ENCODE peak calls at places on chromosomes 5 and 9, in nine cellular contexts. One of them, this sample, is unnamed.

GRCh38 chr9:13804532-13804931 is 509.4 kb downstream of the NFIB start:
- DNase-seq in tibial artery: no peak
- DNase-seq in tibial nerve: no peak
- DNase-seq in gastrocnemius medialis: no peak
- DNase-seq in hepatocyte: no peak
- DNase-seq in K562: no peak
- DNase-seq in heart left ventricle: no peak
- DNase-seq in lung: no peak
- DNase-seq in A549: no peak
- DNase-seq in this sample: peak; percentile 87

GRCh38 chr5:108727639-108728565 is 19.8 kb upstream of the FER start:
- DNase-seq in tibial artery: peak; percentile 92
- DNase-seq in tibial nerve: peak; percentile 83
- DNase-seq in gastrocnemius medialis: peak; percentile 90
- DNase-seq in hepatocyte: peak; percentile 95
- DNase-seq in K562: peak; percentile 92
- DNase-seq in heart left ventricle: peak; percentile 95
- DNase-seq in lung: peak; percentile 93
- DNase-seq in A549: peak; percentile 94
- DNase-seq in this sample: peak; percentile 90

GRCh38 chr5:151075698-151076331 is 5.0 kb downstream of the TNIP1 start:
- DNase-seq in tibial artery: no peak
- DNase-seq in tibial nerve: no peak
- DNase-seq in gastrocnemius medialis: peak; percentile 73
- DNase-seq in hepatocyte: peak; percentile 68
- DNase-seq in K562: no peak
- DNase-seq in heart left ventricle: peak; percentile 40
- DNase-seq in lung: peak; percentile 81
- DNase-seq in A549: peak; percentile 44
- DNase-seq in this sample: peak; percentile 93

GRCh38 chr9:128685022-128685332 is 4.0 kb upstream of the SET start:
- DNase-seq in tibial artery: no peak
- DNase-seq in tibial nerve: no peak
- DNase-seq in gastrocnemius medialis: no peak
- DNase-seq in hepatocyte: no peak
- DNase-seq in K562: no peak
- DNase-seq in heart left ventricle: no peak
- DNase-seq in lung: no peak
- DNase-seq in A549: no peak
- DNase-seq in this sample: no peak

GRCh38 chr5:142717582-142718215 is 31.8 kb upstream of the FGF1 start:
- DNase-seq in tibial artery: no peak
- DNase-seq in tibial nerve: peak; percentile 51
- DNase-seq in gastrocnemius medialis: no peak
- DNase-seq in hepatocyte: peak; percentile 69
- DNase-seq in K562: no peak
- DNase-seq in heart left ventricle: no peak
- DNase-seq in lung: no peak
- DNase-seq in A549: peak; percentile 70
- DNase-seq in this sample: peak; percentile 67

GRCh38 chr9:128051932-128052734 is 15.0 kb downstream of the NAIF1 start:
- DNase-seq in tibial artery: no peak
- DNase-seq in tibial nerve: no peak
- DNase-seq in gastrocnemius medialis: no peak
- DNase-seq in hepatocyte: peak; percentile 85
- DNase-seq in K562: no peak
- DNase-seq in heart left ventricle: no peak
- DNase-seq in lung: no peak
- DNase-seq in A549: no peak
- DNase-seq in this sample: peak; percentile 80

GRCh38 chr9:5652810-5653209 is 23.9 kb downstream of the RIC1 start:
- DNase-seq in tibial artery: no peak
- DNase-seq in tibial nerve: no peak
- DNase-seq in gastrocnemius medialis: no peak
- DNase-seq in hepatocyte: no peak
- DNase-seq in K562: no peak
- DNase-seq in heart left ventricle: no peak
- DNase-seq in lung: no peak
- DNase-seq in A549: peak; percentile 18
- DNase-seq in this sample: no peak

GRCh38 chr9:18979367-18979766 is 53.6 kb downstream of the SAXO1 start:
- DNase-seq in tibial artery: no peak
- DNase-seq in tibial nerve: no peak
- DNase-seq in gastrocnemius medialis: no peak
- DNase-seq in hepatocyte: peak; percentile 27
- DNase-seq in K562: no peak
- DNase-seq in heart left ventricle: no peak
- DNase-seq in lung: no peak
- DNase-seq in A549: no peak
- DNase-seq in this sample: peak; percentile 44

GRCh38 chr5:111583761-111584203 is 71.4 kb upstream of the STARD4 start:
- DNase-seq in tibial artery: no peak
- DNase-seq in tibial nerve: no peak
- DNase-seq in gastrocnemius medialis: no peak
- DNase-seq in hepatocyte: no peak
- DNase-seq in K562: no peak
- DNase-seq in heart left ventricle: no peak
- DNase-seq in lung: no peak
- DNase-seq in A549: no peak
- DNase-seq in this sample: no peak

GRCh38 chr9:131776473-131776872 is 36.6 kb upstream of the RAPGEF1 start:
- DNase-seq in tibial artery: no peak
- DNase-seq in tibial nerve: no peak
- DNase-seq in gastrocnemius medialis: no peak
- DNase-seq in hepatocyte: peak; percentile 66
- DNase-seq in K562: peak; percentile 76
- DNase-seq in heart left ventricle: peak; percentile 35
- DNase-seq in lung: no peak
- DNase-seq in A549: peak; percentile 31
- DNase-seq in this sample: peak; percentile 39

GRCh38 chr5:180491496-180491895 is 2.7 kb upstream of the CNOT6 start:
- DNase-seq in tibial artery: no peak
- DNase-seq in tibial nerve: no peak
- DNase-seq in gastrocnemius medialis: no peak
- DNase-seq in hepatocyte: no peak
- DNase-seq in K562: no peak
- DNase-seq in heart left ventricle: no peak
- DNase-seq in lung: no peak
- DNase-seq in A549: peak; percentile 21
- DNase-seq in this sample: no peak

GRCh38 chr5:146877783-146878470 is 630 bp downstream of the PPP2R2B start:
- DNase-seq in tibial artery: no peak
- DNase-seq in tibial nerve: no peak
- DNase-seq in gastrocnemius medialis: no peak
- DNase-seq in hepatocyte: peak; percentile 33
- DNase-seq in K562: no peak
- DNase-seq in heart left ventricle: no peak
- DNase-seq in lung: no peak
- DNase-seq in A549: no peak
- DNase-seq in this sample: no peak

GRCh38 chr5:72438141-72438540 is 69.1 kb downstream of the ZNF366 start:
- DNase-seq in tibial artery: no peak
- DNase-seq in tibial nerve: no peak
- DNase-seq in gastrocnemius medialis: no peak
- DNase-seq in hepatocyte: no peak
- DNase-seq in K562: no peak
- DNase-seq in heart left ventricle: no peak
- DNase-seq in lung: no peak
- DNase-seq in A549: no peak
- DNase-seq in this sample: peak; percentile 55

GRCh38 chr9:8850916-8851315 is 1051.3 kb upstream of the DMAC1 start:
- DNase-seq in tibial artery: no peak
- DNase-seq in tibial nerve: no peak
- DNase-seq in gastrocnemius medialis: no peak
- DNase-seq in hepatocyte: no peak
- DNase-seq in K562: no peak
- DNase-seq in heart left ventricle: no peak
- DNase-seq in lung: no peak
- DNase-seq in A549: no peak
- DNase-seq in this sample: no peak

GRCh38 chr5:103120607-103121200 is 603 bp downstream of the PPIP5K2 start:
- DNase-seq in tibial artery: peak; percentile 19
- DNase-seq in tibial nerve: no peak
- DNase-seq in gastrocnemius medialis: no peak
- DNase-seq in hepatocyte: peak; percentile 23
- DNase-seq in K562: peak; percentile 16
- DNase-seq in heart left ventricle: peak; percentile 22
- DNase-seq in lung: peak; percentile 31
- DNase-seq in A549: no peak
- DNase-seq in this sample: peak; percentile 30

GRCh38 chr5:15587941-15588340 is 88.0 kb downstream of the FBXL7 start:
- DNase-seq in tibial artery: no peak
- DNase-seq in tibial nerve: no peak
- DNase-seq in gastrocnemius medialis: no peak
- DNase-seq in hepatocyte: no peak
- DNase-seq in K562: no peak
- DNase-seq in heart left ventricle: no peak
- DNase-seq in lung: no peak
- DNase-seq in A549: no peak
- DNase-seq in this sample: no peak

DNA sequence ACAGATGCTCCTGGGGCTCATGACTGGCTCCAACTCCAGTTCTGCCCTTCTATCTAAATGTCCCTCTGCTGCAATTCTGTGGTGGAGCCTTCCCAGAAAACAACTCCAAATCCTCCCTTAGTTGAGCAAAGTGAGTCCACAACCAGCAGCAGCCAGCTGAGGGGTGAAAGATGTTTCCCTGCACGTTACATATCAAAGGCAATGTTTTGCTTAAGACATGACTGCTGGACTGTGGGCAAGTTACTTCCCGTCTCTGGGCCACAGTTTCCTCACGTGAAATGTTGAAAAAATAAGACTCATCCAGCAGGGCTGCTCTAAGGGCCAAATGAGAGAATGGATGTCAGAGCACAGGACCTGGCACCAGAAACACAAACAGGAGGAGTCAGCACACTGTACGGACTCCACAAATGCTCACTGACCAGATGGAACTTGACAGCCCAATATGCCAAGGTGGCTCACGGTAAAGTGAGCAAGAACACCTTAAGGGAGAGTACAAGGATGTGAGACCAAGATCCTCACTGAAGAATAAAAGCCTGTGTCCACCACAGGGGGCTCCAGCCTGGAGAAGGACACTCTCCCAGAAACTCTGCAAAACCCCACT is 138.4 kb upstream of the ABCA1 start:
- DNase-seq in tibial artery: peak; percentile 68
- DNase-seq in tibial nerve: peak; percentile 54
- DNase-seq in gastrocnemius medialis: peak; percentile 33
- DNase-seq in hepatocyte: no peak
- DNase-seq in K562: no peak
- DNase-seq in heart left ventricle: no peak
- DNase-seq in lung: no peak
- DNase-seq in A549: no peak
- DNase-seq in this sample: no peak
- TF ChIP-seq CTCF in tibial artery: no peak
- TF ChIP-seq CTCF in tibial nerve: no peak
- TF ChIP-seq CTCF in gastrocnemius medialis: no peak
- TF ChIP-seq CTCF in hepatocyte: no peak
- TF ChIP-seq CTCF in K562: no peak
- TF ChIP-seq CTCF in heart left ventricle: no peak
- TF ChIP-seq CTCF in lung: no peak
- TF ChIP-seq CTCF in A549: no peak
- TF ChIP-seq CTCF in this sample: no peak

DNA sequence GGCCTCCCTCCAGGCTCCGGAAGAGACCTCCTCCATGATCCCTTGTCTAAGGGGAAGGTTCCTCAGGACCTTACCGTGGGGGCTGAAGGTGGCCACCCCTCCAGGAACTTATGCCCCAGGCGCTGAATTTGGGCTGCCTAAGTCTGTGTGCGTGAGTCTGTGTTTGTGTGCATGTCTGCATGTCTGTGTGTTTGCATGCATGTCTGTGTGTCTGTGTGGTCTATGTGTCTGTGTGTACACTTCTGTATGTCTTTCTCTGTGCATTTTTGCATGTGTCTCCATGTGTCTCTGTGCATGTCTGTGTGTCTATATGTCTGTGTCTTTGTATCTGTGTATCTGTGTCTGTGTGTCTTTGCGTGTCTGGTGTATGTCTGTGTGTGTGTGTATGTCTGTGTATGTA is 20.5 kb downstream of the ABO start:
- DNase-seq in tibial artery: no peak
- DNase-seq in tibial nerve: no peak
- DNase-seq in gastrocnemius medialis: no peak
- DNase-seq in hepatocyte: no peak
- DNase-seq in K562: no peak
- DNase-seq in heart left ventricle: no peak
- DNase-seq in lung: no peak
- DNase-seq in A549: no peak
- DNase-seq in this sample: no peak
- H3K4me1 ChIP-seq in tibial artery: no peaks in the 10 kb centered on the region
- H3K4me1 ChIP-seq in tibial nerve: peaks cover 8% of the 10 kb centered on the region
- H3K4me1 ChIP-seq in gastrocnemius medialis: no peaks in the 10 kb centered on the region
- H3K4me1 ChIP-seq in hepatocyte: peaks cover 32% of the 10 kb centered on the region
- H3K4me1 ChIP-seq in K562: peaks cover 3% of the 10 kb centered on the region
- H3K4me1 ChIP-seq in heart left ventricle: peaks cover 25% of the 10 kb centered on the region
- H3K4me1 ChIP-seq in lung: peaks cover 9% of the 10 kb centered on the region
- H3K4me1 ChIP-seq in A549: no peaks in the 10 kb centered on the region
- H3K4me1 ChIP-seq in this sample: peaks cover 31% of the 10 kb centered on the region

DNA sequence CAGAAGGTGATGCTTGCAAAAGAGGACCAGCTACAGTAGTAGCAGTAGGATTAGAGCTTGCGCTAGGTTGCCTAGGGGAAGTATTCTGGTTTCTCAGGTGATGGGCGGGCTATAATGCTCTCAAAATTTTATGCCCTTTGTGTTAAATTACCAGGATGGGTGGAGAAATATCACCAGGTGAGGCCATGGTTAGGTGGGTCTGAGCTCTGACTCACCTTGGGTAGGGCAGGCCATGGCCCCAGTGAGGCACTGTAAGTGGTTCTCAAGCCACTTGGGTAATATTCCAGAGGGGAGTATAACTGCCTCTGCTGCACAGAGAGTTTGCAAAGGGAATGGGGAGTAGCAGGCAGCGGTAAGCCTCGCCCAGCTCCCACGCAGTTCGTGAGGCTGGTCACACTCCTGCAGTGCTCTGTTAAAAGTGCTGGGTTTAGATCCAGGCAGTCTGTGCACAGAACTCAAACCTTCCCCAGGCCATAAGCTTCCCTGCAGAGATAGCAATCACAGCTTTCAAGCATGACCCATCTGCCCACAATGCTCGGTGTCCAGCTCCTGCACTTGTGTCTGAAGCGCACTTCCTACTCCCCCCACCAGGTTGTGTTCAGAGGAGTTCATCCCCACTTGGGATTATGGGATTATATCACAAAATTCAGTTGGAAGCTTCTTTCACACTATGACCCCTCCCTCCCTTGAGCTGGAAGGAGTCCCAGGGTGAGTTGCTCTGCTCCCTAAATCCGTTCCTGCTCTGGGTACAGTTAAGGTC is 575.0 kb downstream of the CHSY3 start:
- DNase-seq in tibial artery: no peak
- DNase-seq in tibial nerve: no peak
- DNase-seq in gastrocnemius medialis: no peak
- DNase-seq in hepatocyte: no peak
- DNase-seq in K562: no peak
- DNase-seq in heart left ventricle: no peak
- DNase-seq in lung: no peak
- DNase-seq in A549: no peak
- DNase-seq in this sample: peak; percentile 32
- TF ChIP-seq CTCF in tibial artery: no peak
- TF ChIP-seq CTCF in tibial nerve: no peak
- TF ChIP-seq CTCF in gastrocnemius medialis: no peak
- TF ChIP-seq CTCF in hepatocyte: no peak
- TF ChIP-seq CTCF in K562: no peak
- TF ChIP-seq CTCF in heart left ventricle: no peak
- TF ChIP-seq CTCF in lung: no peak
- TF ChIP-seq CTCF in A549: no peak
- TF ChIP-seq CTCF in this sample: no peak

GRCh38 chr9:79673614-79674013 is 101.8 kb downstream of the TLE4 start:
- DNase-seq in tibial artery: no peak
- DNase-seq in tibial nerve: no peak
- DNase-seq in gastrocnemius medialis: no peak
- DNase-seq in hepatocyte: no peak
- DNase-seq in K562: no peak
- DNase-seq in heart left ventricle: no peak
- DNase-seq in lung: no peak
- DNase-seq in A549: no peak
- DNase-seq in this sample: no peak
- H3K4me1 ChIP-seq in tibial artery: peaks cover 16% of the 10 kb centered on the region
- H3K4me1 ChIP-seq in tibial nerve: no peaks in the 10 kb centered on the region
- H3K4me1 ChIP-seq in gastrocnemius medialis: peaks cover 7% of the 10 kb centered on the region
- H3K4me1 ChIP-seq in hepatocyte: peaks cover 7% of the 10 kb centered on the region
- H3K4me1 ChIP-seq in K562: peaks cover 2% of the 10 kb centered on the region
- H3K4me1 ChIP-seq in heart left ventricle: peaks cover 3% of the 10 kb centered on the region
- H3K4me1 ChIP-seq in lung: no peaks in the 10 kb centered on the region
- H3K4me1 ChIP-seq in A549: peaks cover 33% of the 10 kb centered on the region
- H3K4me1 ChIP-seq in this sample: peaks cover 36% of the 10 kb centered on the region